ENCODE peak calls at places on chromosomes 6 and 20, in four cellular contexts. T, U, J and H are unnamed samples.

GRCh38 chr6:27757307-27757706 is 154.9 kb downstream of the OR2B2 start:
- DNase-seq in T (no peak), J (no peak), U (peak; percentile 33), H (peak; percentile 59)

GRCh38 chr20:22729180-22729579 is 144.8 kb upstream of the FOXA2 start:
- DNase-seq in T (peak; percentile 16), J (no peak), U (no peak), H (no peak)

GRCh38 chr6:141105481-141105880 is 1027.2 kb upstream of the GJE1 start:
- DNase-seq in T (no peak), U (no peak), J (no peak), H (no peak)

GRCh38 chr6:6619415-6619814 is 30.9 kb downstream of the LY86 start:
- DNase-seq in J (no peak), T (no peak), U (no peak), H (no peak)

GRCh38 chr6:136753624-136754023 is 38.7 kb downstream of the MAP3K5 start:
- DNase-seq in U (no peak), T (no peak), J (no peak), H (no peak)

GRCh38 chr6:570812-571211 is 86.1 kb downstream of the HUS1B start:
- DNase-seq in U (no peak), T (no peak), J (no peak), H (no peak)

GRCh38 chr6:88882536-88882935 is 80.9 kb downstream of the RNGTT start:
- DNase-seq in T (no peak), U (no peak), J (no peak), H (no peak)

GRCh38 chr6:159505140-159505922 is 187.7 kb downstream of the SOD2 start:
- DNase-seq in T (no peak), U (no peak), J (peak; percentile 36), H (no peak)

GRCh38 chr6:156976144-156977088 is 199.2 kb downstream of the ARID1B start:
- DNase-seq in J (no peak), T (no peak), U (no peak), H (no peak)

GRCh38 chr6:106510090-106510970 is 119.0 kb downstream of the RTN4IP1 start:
- DNase-seq in U (peak; percentile 76), T (no peak), J (peak; percentile 54), H (peak; percentile 76)

GRCh38 chr6:47646689-47647088 is 51.7 kb upstream of the ADGRF4 start:
- DNase-seq in T (no peak), J (no peak), U (no peak), H (no peak)

GRCh38 chr20:53870426-53871199 is 199.8 kb downstream of the BCAS1 start:
- DNase-seq in T (peak; percentile 26), J (no peak), U (no peak), H (no peak)

GRCh38 chr20:53867741-53868351 is 202.5 kb downstream of the BCAS1 start:
- DNase-seq in T (no peak), J (no peak), U (no peak), H (no peak)

GRCh38 chr20:53872081-53872541 is 198.3 kb downstream of the BCAS1 start:
- DNase-seq in J (no peak), U (no peak), T (peak; percentile 63), H (no peak)

GRCh38 chr20:53871541-53871940 is 198.9 kb downstream of the BCAS1 start:
- DNase-seq in T (no peak), J (no peak), U (no peak), H (no peak)

DNA sequence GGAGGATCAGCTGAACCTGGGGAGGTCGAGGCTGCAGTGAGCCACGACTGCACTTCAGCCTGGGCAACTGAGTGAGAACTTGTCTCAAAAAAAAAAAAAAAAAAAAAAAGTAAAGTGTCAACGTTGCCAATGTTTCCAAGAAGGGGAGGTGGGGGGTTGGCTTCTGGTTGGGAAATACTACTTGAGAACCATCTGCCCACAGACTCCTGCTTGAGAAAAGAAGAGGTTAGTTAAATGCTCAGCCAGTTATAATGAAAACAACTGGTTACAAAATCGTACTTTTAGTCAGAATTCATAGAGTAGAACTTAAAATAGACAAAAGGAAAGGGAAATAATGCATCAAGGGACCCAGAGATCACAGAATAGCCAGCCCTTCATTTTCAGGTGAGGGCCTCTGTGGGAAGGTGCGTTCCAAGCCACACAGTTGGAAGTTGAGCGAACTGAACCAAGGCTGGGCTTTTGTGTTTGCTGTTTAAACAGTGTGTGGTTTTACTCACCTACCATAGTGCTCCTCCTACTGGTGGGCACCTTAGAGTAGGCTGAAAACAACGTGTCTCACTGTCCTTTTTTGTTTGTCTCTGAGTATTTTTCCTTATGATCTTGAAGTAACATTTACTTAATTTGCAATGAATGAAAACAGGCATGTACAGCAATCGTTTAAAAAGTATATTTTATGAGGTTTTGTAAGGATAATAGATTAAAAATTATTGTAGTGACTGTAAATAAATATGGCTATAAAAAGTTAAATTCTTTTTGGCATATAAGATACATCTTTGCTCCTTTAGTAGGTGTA is 200.7 kb downstream of the BCAS1 start:
- DNase-seq in U (peak; percentile 79), T (peak; percentile 82), J (peak; percentile 67), H (peak; percentile 83)
- H3K4me1 ChIP-seq in U (peaks cover 33% of the 10 kb centered on the region), T (peaks cover 22% of the 10 kb centered on the region), J (peaks cover 25% of the 10 kb centered on the region), H (peaks cover 49% of the 10 kb centered on the region)

GRCh38 chr20:48227381-48227780 is 442.1 kb upstream of the SULF2 start:
- DNase-seq in J (no peak), T (no peak), U (no peak), H (no peak)

GRCh38 chr20:48219306-48219705 is 434.0 kb upstream of the SULF2 start:
- DNase-seq in J (no peak), T (no peak), U (no peak), H (no peak)

GRCh38 chr20:48224531-48224930 is 439.2 kb upstream of the SULF2 start:
- DNase-seq in U (no peak), J (no peak), T (no peak), H (no peak)

GRCh38 chr20:48222595-48223180 is 437.4 kb upstream of the SULF2 start:
- DNase-seq in J (no peak), U (no peak), T (no peak), H (no peak)

DNA sequence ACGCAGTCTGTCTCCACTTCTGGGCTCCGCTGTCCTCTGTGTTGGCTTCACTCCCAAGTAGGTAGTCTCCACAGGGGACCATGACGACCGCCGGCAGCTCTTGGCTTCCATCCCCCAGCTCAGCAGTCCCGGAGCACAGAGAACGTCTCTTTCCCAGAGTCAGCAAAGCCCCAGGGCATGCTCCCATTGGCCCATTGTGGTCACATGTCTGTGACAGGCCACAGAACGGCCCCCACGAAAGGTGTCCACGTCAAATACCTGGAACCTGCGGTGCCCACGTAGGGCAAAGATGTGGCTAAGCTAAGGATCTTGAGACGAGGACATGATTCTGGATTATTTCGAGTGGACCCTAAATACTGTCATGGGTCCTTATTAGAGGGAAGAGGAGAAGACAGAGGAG is 438.4 kb upstream of the SULF2 start:
- DNase-seq in U (no peak), T (no peak), J (no peak), H (no peak)
- TF ChIP-seq POLR2A in U (no peak), T (no peak), J (no peak), H (no peak)

DNA sequence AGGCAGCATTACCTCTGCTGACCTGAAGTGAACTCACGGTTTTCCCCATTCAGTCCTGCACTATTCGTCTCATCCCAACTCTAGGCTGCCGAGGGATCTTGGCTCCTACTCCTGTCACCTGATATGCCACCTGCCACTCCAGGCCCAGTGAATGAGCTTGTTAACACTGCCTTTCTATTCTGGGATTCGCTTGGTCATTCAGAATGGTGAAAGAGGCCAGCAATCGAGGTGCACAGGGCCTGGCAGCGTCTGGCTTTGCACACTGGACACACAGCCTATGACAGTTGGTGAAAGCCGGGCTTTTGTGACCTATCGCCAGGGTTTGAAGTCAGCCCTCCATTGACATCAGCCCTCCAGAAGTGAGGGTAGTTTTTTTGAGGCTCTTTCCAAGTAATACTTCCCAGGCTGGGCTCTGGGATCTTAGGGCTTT is 59.3 kb upstream of the MYL9 start:
- DNase-seq in J (peak; percentile 72), T (no peak), U (peak; percentile 61), H (peak; percentile 77)
- H3K4me1 ChIP-seq in J (peaks cover 84% of the 10 kb centered on the region), T (peaks cover 16% of the 10 kb centered on the region), U (peaks cover 58% of the 10 kb centered on the region), H (no peaks in the 10 kb centered on the region)

GRCh38 chr20:46118481-46119020 is 437 bp downstream of the CD40 start:
- DNase-seq in U (peak; percentile 28), J (peak; percentile 44), T (peak; percentile 48), H (peak; percentile 44)

GRCh38 chr20:46119547-46119946 is 1.4 kb downstream of the CD40 start:
- DNase-seq in U (peak; percentile 8), J (no peak), T (no peak), H (no peak)

GRCh38 chr20:46120136-46120535 is 2.0 kb downstream of the CD40 start:
- DNase-seq in T (no peak), J (no peak), U (no peak), H (no peak)

GRCh38 chr20:46119028-46119546 is 973 bp downstream of the CD40 start:
- DNase-seq in J (no peak), T (peak; percentile 9), U (peak; percentile 23), H (no peak)

GRCh38 chr20:46117704-46118467 is at the start of gene CD40:
- DNase-seq in J (peak; percentile 90), T (peak; percentile 84), U (peak; percentile 86), H (peak; percentile 91)
- TF ChIP-seq POLR2A in J (no peak), T (peak; percentile 89), U (no peak), H (peak; percentile 39)

GRCh38 chr6:41719796-41720620 is 15.4 kb downstream of the TFEB start:
- DNase-seq in T (no peak), U (no peak), J (no peak), H (no peak)
- H3K4me1 ChIP-seq in T (no peaks in the 10 kb centered on the region), U (peaks cover 38% of the 10 kb centered on the region), J (peaks cover 56% of the 10 kb centered on the region), H (no peaks in the 10 kb centered on the region)

GRCh38 chr6:56915832-56916231 is 39.1 kb upstream of the BEND6 start:
- DNase-seq in U (no peak), T (no peak), J (no peak), H (no peak)
- TF ChIP-seq POLR2A in U (no peak), T (no peak), J (no peak), H (no peak)

DNA sequence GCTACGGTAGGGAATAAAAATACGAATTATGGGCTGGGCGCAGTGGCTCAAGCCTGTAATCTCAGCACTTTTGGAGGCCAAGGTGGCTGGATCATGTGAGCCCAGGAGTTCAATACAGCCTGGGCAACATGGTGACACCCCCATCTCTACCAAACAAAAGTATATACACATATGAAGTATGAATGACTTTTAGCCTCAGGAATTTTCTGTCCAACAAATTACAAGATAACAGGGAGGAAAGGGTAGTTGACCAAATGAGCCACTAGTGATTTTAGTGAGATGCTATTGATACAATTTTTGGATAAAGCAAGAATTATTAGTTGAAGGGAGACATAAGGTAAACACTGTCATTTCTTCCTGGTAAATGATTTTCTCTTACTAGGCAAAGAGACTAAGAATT is 328.2 kb downstream of the SYNE1 start:
- DNase-seq in T (no peak), U (no peak), J (no peak), H (no peak)
- H3K4me1 ChIP-seq in T (peaks cover 17% of the 10 kb centered on the region), U (no peaks in the 10 kb centered on the region), J (peaks cover under 1% of the 10 kb centered on the region), H (no peaks in the 10 kb centered on the region)